ENCODE peak calls at places on chromosome 11, in seven cellular contexts. B is IMR-90, K is H9, X is mesenchymal stem cell, E is trophoblast cell, V is mesendoderm, I is H1. H is an unnamed sample.

GRCh38 chr11:66619080-66619554 is 2.7 kb downstream of the RBM14 start:
- DNase-seq in B (peak; percentile 57), K (no peak), X (peak; percentile 96), E (peak; percentile 82), V (peak; percentile 45), I (no peak), H (no peak)

GRCh38 chr11:17718510-17718962 is 835 bp upstream of the MYOD1 start:
- DNase-seq in B (no peak), K (no peak), X (no peak), E (peak; percentile 10), V (peak; percentile 31), I (no peak), H (no peak)

GRCh38 chr11:65448418-65449196 is 26.0 kb downstream of the NEAT1 start:
- DNase-seq in B (peak; percentile 64), K (peak; percentile 66), X (peak; percentile 94), E (peak; percentile 76), V (peak; percentile 82), I (no peak), H (no peak)

GRCh38 chr11:79087238-79087956 is 353.4 kb downstream of the TENM4 start:
- DNase-seq in B (peak; percentile 62), K (no peak), X (peak; percentile 60), E (peak; percentile 16), V (peak; percentile 98), I (no peak), H (peak; percentile 40)

GRCh38 chr11:87046824-87047223 is 9.1 kb downstream of the TMEM135 start:
- DNase-seq in B (no peak), K (no peak), X (no peak), E (no peak), V (no peak), I (no peak), H (no peak)

GRCh38 chr11:104333977-104334376 is 170.0 kb upstream of the PDGFD start:
- DNase-seq in B (no peak), K (peak; percentile 43), X (no peak), E (peak; percentile 35), V (peak; percentile 62), I (peak; percentile 53), H (no peak)

GRCh38 chr11:75429902-75430691 is 2.9 kb downstream of the KLHL35 start:
- DNase-seq in B (peak; percentile 63), K (peak; percentile 69), X (peak; percentile 73), E (peak; percentile 84), V (peak; percentile 79), I (peak; percentile 68), H (no peak)

GRCh38 chr11:61602775-61603569 is 22.1 kb upstream of the SYT7 start:
- DNase-seq in B (peak; percentile 96), K (no peak), X (peak; percentile 77), E (peak; percentile 79), V (no peak), I (no peak), H (no peak)

GRCh38 chr11:128933481-128934178 is 9.0 kb downstream of the TP53AIP1 start:
- DNase-seq in B (no peak), K (no peak), X (no peak), E (no peak), V (no peak), I (no peak), H (no peak)

GRCh38 chr11:118263694-118264567 is at the start of gene MPZL2:
- DNase-seq in B (no peak), K (peak; percentile 74), X (no peak), E (peak; percentile 3), V (peak; percentile 57), I (peak; percentile 70), H (peak; percentile 18)

GRCh38 chr11:68214173-68215086 is 1.3 kb upstream of the KMT5B start:
- DNase-seq in B (no peak), K (peak; percentile 43), X (no peak), E (no peak), V (peak; percentile 29), I (peak; percentile 74), H (no peak)

GRCh38 chr11:13207665-13208594 is 69.7 kb upstream of the BMAL1 start:
- DNase-seq in B (peak; percentile 84), K (peak; percentile 53), X (peak; percentile 89), E (peak; percentile 80), V (peak; percentile 85), I (peak; percentile 54), H (no peak)

GRCh38 chr11:126573325-126574076 is 218.0 kb downstream of the ST3GAL4 start:
- DNase-seq in B (no peak), K (peak; percentile 59), X (no peak), E (no peak), V (peak; percentile 52), I (no peak), H (no peak)

GRCh38 chr11:126564588-126564987 is 209.1 kb downstream of the ST3GAL4 start:
- DNase-seq in B (no peak), K (peak; percentile 72), X (no peak), E (no peak), V (peak; percentile 85), I (no peak), H (no peak)

GRCh38 chr11:126575849-126576248 is 220.4 kb downstream of the ST3GAL4 start:
- DNase-seq in B (no peak), K (no peak), X (no peak), E (no peak), V (no peak), I (no peak), H (no peak)

GRCh38 chr11:126567419-126567818 is 211.9 kb downstream of the ST3GAL4 start:
- DNase-seq in B (no peak), K (no peak), X (no peak), E (no peak), V (peak; percentile 32), I (no peak), H (no peak)

GRCh38 chr11:126570489-126570888 is 215.0 kb downstream of the ST3GAL4 start:
- DNase-seq in B (no peak), K (no peak), X (no peak), E (no peak), V (no peak), I (no peak), H (no peak)
- H3K27ac ChIP-seq in B (no peak overlapping the region), K (no peak overlapping the region), X (no peak overlapping the region), E (no peak overlapping the region), V (no peak overlapping the region), I (no peak overlapping the region), H (no peak overlapping the region)

DNA sequence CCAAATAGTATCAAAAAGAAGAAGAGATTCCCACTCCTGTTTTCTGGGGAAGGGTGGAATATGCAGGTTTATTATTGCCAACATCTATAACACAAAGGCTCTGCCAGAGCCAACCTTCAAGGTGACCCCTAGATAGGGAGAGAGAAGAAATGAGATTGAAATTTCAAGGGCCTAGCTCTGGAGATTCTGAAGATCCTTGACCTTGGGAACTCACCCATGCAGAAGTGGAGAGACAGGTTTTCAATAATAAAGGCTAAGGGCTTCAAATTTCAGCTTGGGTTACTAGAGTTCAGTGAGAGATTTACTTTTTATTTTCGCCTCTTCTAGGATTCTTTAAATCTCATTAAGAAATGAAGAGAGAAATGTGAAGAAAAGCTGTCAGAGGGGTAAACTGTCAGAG is 98.4 kb downstream of the CD44 start:
- DNase-seq in B (no peak), K (no peak), X (no peak), E (no peak), V (no peak), I (no peak), H (no peak)
- H3K4me1 ChIP-seq in B (peaks cover 9% of the 10 kb centered on the region), K (peaks cover 1% of the 10 kb centered on the region), X (peaks cover 2% of the 10 kb centered on the region), E (peaks cover 5% of the 10 kb centered on the region), V (no peaks in the 10 kb centered on the region), I (peaks cover 2% of the 10 kb centered on the region), H (no peaks in the 10 kb centered on the region)

DNA sequence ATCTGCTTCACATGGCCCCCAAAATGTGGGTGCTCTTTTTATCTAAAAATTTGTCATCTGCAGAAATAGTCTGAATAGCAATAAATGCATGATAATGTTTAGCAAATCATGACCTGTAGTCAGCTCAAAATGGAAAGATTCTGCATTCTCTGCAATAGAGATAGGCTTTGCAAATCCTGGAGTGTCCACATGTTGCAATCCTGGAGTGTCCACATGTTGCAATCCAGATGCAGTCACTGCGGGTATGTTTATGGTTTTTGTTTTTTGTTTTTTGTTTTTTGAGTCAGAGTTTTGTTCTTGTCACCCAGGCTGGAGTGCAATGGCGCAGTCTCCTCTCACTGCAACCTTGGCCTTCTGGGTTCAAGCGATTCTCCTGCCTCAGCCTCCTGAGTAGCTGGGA is 20.2 kb upstream of the LRRC32 start:
- DNase-seq in B (peak; percentile 86), K (no peak), X (peak; percentile 96), E (peak; percentile 97), V (no peak), I (no peak), H (no peak)
- H2BK120ac ChIP-seq in B (peak overlapping the region; percentile 32), K (no peak overlapping the region), X (no peak overlapping the region), E (no peak overlapping the region), V (no peak overlapping the region), I (no peak overlapping the region), H (no peak overlapping the region)

GRCh38 chr11:20054584-20054983 is 105.7 kb downstream of the DBX1 start:
- DNase-seq in B (no peak), K (no peak), X (no peak), E (no peak), V (no peak), I (no peak), H (no peak)

GRCh38 chr11:20056109-20057054 is 103.9 kb downstream of the DBX1 start:
- DNase-seq in B (no peak), K (no peak), X (no peak), E (no peak), V (no peak), I (no peak), H (no peak)

GRCh38 chr11:20053572-20053971 is 106.7 kb downstream of the DBX1 start:
- DNase-seq in B (no peak), K (no peak), X (no peak), E (no peak), V (no peak), I (no peak), H (no peak)

GRCh38 chr11:20057055-20057943 is 103.0 kb downstream of the DBX1 start:
- DNase-seq in B (peak; percentile 65), K (no peak), X (no peak), E (no peak), V (no peak), I (no peak), H (no peak)

DNA sequence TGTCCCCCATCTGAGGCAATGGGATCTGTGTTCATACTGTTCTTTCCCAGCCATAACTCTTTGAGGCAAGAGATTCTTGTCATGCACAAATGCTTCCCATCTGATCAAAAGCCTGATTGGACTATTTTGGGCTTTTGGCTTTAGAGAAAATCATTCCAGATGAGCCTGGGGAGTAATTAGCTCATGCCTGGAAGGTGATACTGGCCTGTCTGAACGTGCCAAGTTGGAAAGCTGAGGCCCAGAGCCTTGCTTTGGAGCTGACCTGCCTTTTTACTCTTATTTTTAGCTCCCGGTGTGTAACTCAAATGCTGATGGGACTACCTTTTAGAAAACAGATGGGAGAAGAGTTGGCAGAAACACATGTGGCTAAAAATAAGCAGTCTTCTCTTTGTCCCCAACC is 105.0 kb downstream of the DBX1 start:
- DNase-seq in B (no peak), K (no peak), X (no peak), E (peak; percentile 69), V (no peak), I (no peak), H (no peak)
- H3K27ac ChIP-seq in B (no peak overlapping the region), K (no peak overlapping the region), X (no peak overlapping the region), E (peak overlapping the region; percentile 12), V (no peak overlapping the region), I (no peak overlapping the region), H (no peak overlapping the region)

GRCh38 chr11:130634186-130634585 is 185.7 kb downstream of the ADAMTS15 start:
- DNase-seq in B (no peak), K (no peak), X (no peak), E (no peak), V (no peak), I (no peak), H (no peak)
- H3K4me1 ChIP-seq in B (peaks cover 35% of the 10 kb centered on the region), K (no peaks in the 10 kb centered on the region), X (peaks cover 27% of the 10 kb centered on the region), E (peaks cover 3% of the 10 kb centered on the region), V (peaks cover 5% of the 10 kb centered on the region), I (no peaks in the 10 kb centered on the region), H (peaks cover 3% of the 10 kb centered on the region)

H was measured in neuronal stem cell.